ENCODE peak calls at places on chromosomes 13 and 19, in five cellular contexts. I, O, X, D and A are unnamed samples.

GRCh38 chr19:52735734-52736133 is 890 bp upstream of the ZNF611 start:
- DNase-seq in D (peak), I (peak), O (peak), X (peak), A (peak)

GRCh38 chr13:38223093-38223492 is 126.6 kb upstream of the UFM1 start:
- DNase-seq in D (peak), X (no peak), O (no peak), I (peak), A (no peak)

GRCh38 chr19:6267552-6268381 is 12.0 kb downstream of the MLLT1 start:
- DNase-seq in D (no peak), O (no peak), I (no peak), X (no peak), A (no peak)

GRCh38 chr19:54207908-54208783 is 7.5 kb downstream of the RPS9 start:
- DNase-seq in X (no peak), O (peak), I (peak), D (peak), A (peak)

GRCh38 chr13:106573855-106574254 is 5.9 kb upstream of the ARGLU1 start:
- DNase-seq in D (peak), X (no peak), I (peak), O (peak), A (peak)

GRCh38 chr13:98143601-98144500 is 957 bp downstream of the FARP1 start:
- DNase-seq in O (peak), X (peak), I (peak), D (peak), A (peak)

GRCh38 chr19:4172861-4173473 is 9.4 kb downstream of the SIRT6 start:
- DNase-seq in O (peak), I (peak), X (peak), D (peak), A (peak)

GRCh38 chr19:17902701-17903100 is 30.1 kb upstream of the CCDC124 start:
- DNase-seq in I (peak), X (no peak), D (peak), O (no peak), A (no peak)

GRCh38 chr13:35549481-35549880 is 73.0 kb upstream of the MAB21L1 start:
- DNase-seq in O (no peak), D (peak), I (peak), X (no peak), A (no peak)